ENCODE peak calls at places on chromosomes 7 and 10, in four cellular contexts. H is CD8-positive, alpha-beta memory T cell; Z is heart right ventricle; I is breast epithelium. G is an unnamed sample.

GRCh38 chr10:49644035-49644345 is 30.2 kb downstream of the CHAT start:
- DNase-seq in H (no peak), Z (no peak), I (no peak), G (no peak)

GRCh38 chr7:141631525-141631924 is 70.4 kb downstream of the DENND11 start:
- DNase-seq in H (no peak), Z (no peak), I (no peak), G (no peak)

GRCh38 chr7:69765879-69766278 is 167.6 kb downstream of the AUTS2 start:
- DNase-seq in H (no peak), Z (no peak), I (no peak), G (no peak)

GRCh38 chr7:34430456-34430855 is 227.6 kb upstream of the NPSR1 start:
- DNase-seq in H (no peak), Z (peak), I (no peak), G (peak)

GRCh38 chr7:132249591-132249971 is 326.7 kb downstream of the PLXNA4 start:
- DNase-seq in H (no peak), Z (no peak), I (peak), G (no peak)

GRCh38 chr10:35331894-35332640 is 4.2 kb upstream of the CCNY start:
- DNase-seq in H (no peak), Z (no peak), I (no peak), G (no peak)

GRCh38 chr10:72338180-72338579 is 16.5 kb downstream of the DNAJB12 start:
- DNase-seq in H (no peak), Z (no peak), I (no peak), G (no peak)

GRCh38 chr10:26857991-26858706 is 2.6 kb downstream of the ABI1 start:
- DNase-seq in H (no peak), Z (no peak), I (no peak), G (no peak)

GRCh38 chr7:141210862-141211261 is 137.0 kb downstream of the TMEM178B start:
- DNase-seq in H (no peak), Z (no peak), I (no peak), G (no peak)

GRCh38 chr10:44920252-44920651 is 9.1 kb downstream of the TMEM72 start:
- DNase-seq in H (no peak), Z (no peak), I (no peak), G (no peak)

GRCh38 chr10:131464789-131465188 is 153.3 kb upstream of the TCERG1L start:
- DNase-seq in H (no peak), Z (no peak), I (no peak), G (no peak)

GRCh38 chr7:22447759-22448158 is 52.2 kb downstream of the STEAP1B start:
- DNase-seq in H (no peak), Z (no peak), I (no peak), G (no peak)

GRCh38 chr10:124093076-124093773 is at the start of gene CHST15:
- DNase-seq in H (no peak), Z (peak), I (peak), G (no peak)

GRCh38 chr7:20219446-20220292 is 2.5 kb upstream of the MACC1 start:
- DNase-seq in H (no peak), Z (peak), I (peak), G (no peak)

GRCh38 chr10:110045772-110046171 is 38.0 kb downstream of the ADD3 start:
- DNase-seq in H (no peak), Z (no peak), I (no peak), G (no peak)

GRCh38 chr7:48154792-48155413 is 16.4 kb upstream of the ABCA13 start:
- DNase-seq in H (no peak), Z (no peak), I (no peak), G (peak)

GRCh38 chr10:62043493-62043938 is 142.0 kb downstream of the ARID5B start:
- DNase-seq in H (no peak), Z (no peak), I (no peak), G (no peak)

GRCh38 chr10:1204434-1205326 is 148.5 kb downstream of the WDR37 start:
- DNase-seq in H (no peak), Z (no peak), I (no peak), G (no peak)

GRCh38 chr10:108411181-108411580 is 1246.7 kb upstream of the SORCS1 start:
- DNase-seq in H (no peak), Z (no peak), I (no peak), G (no peak)

GRCh38 chr10:110525349-110526260 is 27.9 kb downstream of the DUSP5 start:
- DNase-seq in H (no peak), Z (no peak), I (no peak), G (no peak)

GRCh38 chr7:12493866-12494265 is 76.7 kb upstream of the SCIN start:
- DNase-seq in H (no peak), Z (no peak), I (no peak), G (no peak)

GRCh38 chr10:128710795-128711183 is 584.6 kb upstream of the MKI67 start:
- DNase-seq in H (no peak), Z (no peak), I (no peak), G (no peak)

GRCh38 chr10:89310092-89310886 is 8.4 kb downstream of the IFIT2 start:
- DNase-seq in H (no peak), Z (no peak), I (no peak), G (no peak)

GRCh38 chr10:84957427-84957826 is 629.0 kb downstream of the CCSER2 start:
- DNase-seq in H (no peak), Z (no peak), I (no peak), G (no peak)

GRCh38 chr7:44309271-44310091 is 15.9 kb downstream of the CAMK2B start:
- DNase-seq in H (peak), Z (no peak), I (peak), G (no peak)

GRCh38 chr10:117241541-117242462 is 888 bp downstream of the SLC18A2 start:
- DNase-seq in H (no peak), Z (no peak), I (no peak), G (no peak)

GRCh38 chr7:23369695-23370404 is 70.7 kb downstream of the MALSU1 start:
- DNase-seq in H (no peak), Z (no peak), I (no peak), G (no peak)

GRCh38 chr7:82235710-82236109 is 207.9 kb downstream of the CACNA2D1 start:
- DNase-seq in H (no peak), Z (no peak), I (no peak), G (no peak)

GRCh38 chr10:65123120-65123519 is 1601.9 kb downstream of the REEP3 start:
- DNase-seq in H (no peak), Z (no peak), I (no peak), G (no peak)

GRCh38 chr7:140440593-140440992 is 36.7 kb downstream of the RAB19 start:
- DNase-seq in H (no peak), Z (no peak), I (no peak), G (no peak)

GRCh38 chr10:109205929-109206585 is 717.3 kb downstream of the XPNPEP1 start:
- DNase-seq in H (no peak), Z (no peak), I (no peak), G (no peak)

GRCh38 chr7:70098905-70099672 is 500.8 kb downstream of the AUTS2 start:
- DNase-seq in H (no peak), Z (no peak), I (no peak), G (no peak)

GRCh38 chr10:88090568-88091214 is 227.3 kb downstream of the PTEN start:
- DNase-seq in H (no peak), Z (no peak), I (no peak), G (no peak)

GRCh38 chr7:150324366-150324961 is 1.1 kb upstream of the ACTR3C start:
- DNase-seq in H (no peak), Z (no peak), I (no peak), G (no peak)

GRCh38 chr10:12501851-12502525 is 152.6 kb downstream of the CAMK1D start:
- DNase-seq in H (no peak), Z (no peak), I (no peak), G (no peak)

GRCh38 chr10:63241898-63242297 is 108.8 kb downstream of the NRBF2 start:
- DNase-seq in H (peak), Z (no peak), I (no peak), G (peak)

DNA sequence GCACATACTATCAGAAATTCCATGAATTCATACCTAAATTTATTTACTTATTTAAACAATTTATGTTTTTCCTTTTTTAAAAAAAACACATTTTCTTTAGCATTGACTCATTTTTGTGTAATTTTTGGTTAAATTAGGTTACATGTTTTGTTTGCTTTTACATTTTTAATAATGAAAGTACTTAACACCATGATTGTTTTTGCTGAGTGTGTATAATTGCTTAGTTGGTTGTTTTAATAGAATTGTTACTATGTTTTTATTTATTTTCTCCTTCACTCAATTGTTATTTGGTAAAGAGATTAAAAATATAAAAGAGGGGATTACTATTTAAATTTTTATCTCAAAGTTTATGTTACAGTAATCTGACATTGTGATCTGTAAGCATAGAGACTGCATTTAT is 508.4 kb downstream of the NRG3 start:
- DNase-seq in H (no peak), Z (no peak), I (no peak), G (no peak)
- H3K4me3 ChIP-seq in H (no peak), Z (no peak), I (no peak), G (no peak)

GRCh38 chr7:154910125-154910524 is 92.8 kb downstream of the PAXIP1 start:
- DNase-seq in H (no peak), Z (no peak), I (no peak), G (no peak)
- H3K4me3 ChIP-seq in H (no peak), Z (no peak), I (no peak), G (no peak)

GRCh38 chr7:35695628-35695888 is 623 bp upstream of the HERPUD2 start:
- DNase-seq in H (no peak), Z (no peak), I (no peak), G (no peak)

GRCh38 chr7:35697414-35698175 is 2.7 kb upstream of the HERPUD2 start:
- DNase-seq in H (no peak), Z (no peak), I (no peak), G (no peak)

GRCh38 chr7:35695987-35696386 is 1.1 kb upstream of the HERPUD2 start:
- DNase-seq in H (no peak), Z (no peak), I (no peak), G (no peak)

GRCh38 chr7:35694161-35694783 is 663 bp downstream of the HERPUD2 start:
- DNase-seq in H (no peak), Z (peak), I (no peak), G (no peak)

DNA sequence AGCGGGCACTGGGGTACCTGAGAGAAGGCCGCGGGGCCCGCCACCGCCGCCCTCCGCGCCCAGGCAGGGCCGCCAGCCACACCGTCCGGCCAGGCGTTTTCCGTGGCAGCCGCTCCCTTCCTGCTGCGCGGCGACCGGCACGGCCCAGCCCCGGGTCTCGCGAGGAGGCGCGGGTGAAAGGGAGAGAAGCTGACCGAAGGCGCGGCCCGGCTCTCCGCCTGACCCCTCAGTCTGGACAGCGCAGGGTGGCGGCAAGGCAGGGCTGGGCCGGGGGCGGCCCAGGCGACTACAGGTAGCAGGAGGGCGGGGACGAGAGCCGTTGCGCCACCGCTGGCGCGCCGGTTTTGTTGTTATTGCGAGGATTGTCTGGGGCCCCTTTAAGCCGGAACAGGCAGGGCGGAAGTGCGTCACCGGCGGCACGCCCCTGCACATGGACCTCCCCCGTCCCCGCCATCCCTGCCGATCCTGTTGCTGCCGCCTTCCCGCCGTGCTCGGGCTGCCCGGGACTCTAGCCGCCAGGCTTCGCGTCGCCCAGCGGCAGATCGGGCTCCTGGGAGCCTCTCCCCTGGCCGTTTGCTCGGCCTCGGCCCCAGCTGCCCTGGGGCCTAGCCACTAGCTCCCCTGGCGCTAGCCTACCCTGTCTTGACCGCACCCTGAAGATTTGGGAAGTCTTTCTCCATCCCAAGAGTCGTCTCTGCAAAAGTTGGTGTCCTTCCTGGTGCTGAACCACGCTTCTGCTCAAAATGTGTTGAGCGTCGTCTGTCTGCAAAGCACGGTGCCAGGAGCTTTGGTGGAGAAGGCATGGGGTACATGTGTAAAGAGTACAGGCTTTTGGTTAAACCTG is at the start of gene HERPUD2:
- DNase-seq in H (peak), Z (peak), I (peak), G (peak)
- H3K4me3 ChIP-seq in H (peak), Z (peak), I (peak), G (peak)

GRCh38 chr7:139034336-139034735 is 1.5 kb downstream of the ZC3HAV1L start:
- DNase-seq in H (no peak), Z (no peak), I (no peak), G (no peak)
- H3K4me3 ChIP-seq in H (no peak), Z (peak), I (no peak), G (peak)

GRCh38 chr10:3106908-3107425 is 39.6 kb downstream of the PFKP start:
- DNase-seq in H (no peak), Z (no peak), I (no peak), G (no peak)
- H3K4me3 ChIP-seq in H (no peak), Z (no peak), I (no peak), G (no peak)

DNA sequence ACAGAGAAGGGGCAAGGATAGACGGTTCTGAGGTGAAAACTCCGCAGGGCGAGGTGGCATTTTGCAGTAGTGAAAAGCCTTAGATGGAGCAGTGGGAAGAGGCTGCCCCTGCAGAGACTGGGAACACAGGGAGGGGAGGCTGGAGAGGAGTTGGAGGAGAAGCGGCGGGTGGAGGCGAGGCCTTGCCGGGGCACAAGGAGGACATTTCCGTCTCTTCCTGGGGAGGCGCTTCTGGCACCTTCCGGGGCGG is 42.6 kb downstream of the LDB3 start:
- DNase-seq in H (no peak), Z (no peak), I (no peak), G (no peak)
- H3K4me3 ChIP-seq in H (peak), Z (peak), I (peak), G (peak)

GRCh38 chr7:116529250-116529649 is 4.4 kb downstream of the CAV1 start:
- DNase-seq in H (no peak), Z (no peak), I (no peak), G (no peak)
- H3K4me3 ChIP-seq in H (no peak), Z (peak), I (peak), G (no peak)

DNA sequence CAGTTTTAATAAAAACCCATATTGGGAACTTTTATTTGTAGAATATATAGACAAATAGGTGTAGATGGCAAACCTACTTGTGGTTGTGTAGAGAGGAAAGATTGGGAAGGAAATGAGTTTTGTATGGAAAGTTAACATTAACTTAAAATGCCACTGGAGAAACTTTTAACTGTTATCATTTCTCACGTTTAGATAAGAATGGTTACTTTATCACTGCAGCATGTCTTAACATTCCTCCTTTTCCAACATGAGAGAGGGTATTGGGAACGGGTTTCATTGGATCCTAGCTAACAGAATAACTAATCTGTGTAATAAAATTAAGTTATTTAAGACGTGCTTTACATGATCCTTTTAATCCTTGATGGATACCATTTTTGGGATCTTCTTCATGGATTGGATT is 1.8 kb downstream of the LUC7L2 start:
- DNase-seq in H (no peak), Z (no peak), I (no peak), G (no peak)
- H3K4me3 ChIP-seq in H (peak), Z (peak), I (peak), G (peak)